ENCODE peak calls at places on chromosome 1, in ten cellular contexts. H is IMR-90, R is body of pancreas, Z is uterus, G is breast epithelium, P is A549, I is esophagus muscularis mucosa, B is HCT116, T is right lobe of liver, S is stomach. J is an unnamed sample.

GRCh38 chr1:37265786-37266667 is 208.4 kb upstream of the ZC3H12A start:
- DNase-seq in P (no peak), H (no peak), Z (no peak), G (no peak), I (no peak), R (no peak), S (no peak), B (no peak), T (no peak), J (no peak)

GRCh38 chr1:10685851-10686403 is 110.5 kb downstream of the CASZ1 start:
- DNase-seq in Z (no peak), I (no peak), G (no peak), H (peak; percentile 16), B (no peak), T (no peak), S (peak; percentile 72), R (peak; percentile 87), P (no peak), J (no peak)

GRCh38 chr1:90434460-90434859 is 282.6 kb downstream of the BARHL2 start:
- DNase-seq in R (no peak), I (no peak), Z (no peak), S (no peak), G (no peak), P (no peak), H (peak; percentile 1), B (peak; percentile 13), T (no peak), J (no peak)

GRCh38 chr1:11566042-11566825 is 87.3 kb downstream of the DISP3 start:
- DNase-seq in P (no peak), B (no peak), R (no peak), T (no peak), S (no peak), I (no peak), G (no peak), H (no peak), Z (no peak), J (no peak)

GRCh38 chr1:151156515-151156819 is at the start of gene TNFAIP8L2:
- DNase-seq in G (no peak), S (peak; percentile 54), T (peak; percentile 75), I (no peak), P (no peak), B (no peak), H (no peak), R (peak; percentile 65), Z (no peak), J (no peak)

GRCh38 chr1:17236779-17237601 is 11.9 kb upstream of the PADI3 start:
- DNase-seq in P (peak; percentile 83), I (peak; percentile 95), R (peak; percentile 88), H (peak; percentile 75), B (peak; percentile 85), Z (peak; percentile 72), S (peak; percentile 91), T (peak; percentile 91), G (peak; percentile 72), J (peak; percentile 86)

GRCh38 chr1:54273092-54273836 is 73.3 kb downstream of the MRPL37 start:
- DNase-seq in T (peak; percentile 96), P (no peak), S (peak; percentile 87), B (no peak), H (peak; percentile 93), R (peak; percentile 76), G (no peak), Z (peak; percentile 93), I (peak; percentile 94), J (peak; percentile 85)

GRCh38 chr1:72280131-72280530 is 2.2 kb downstream of the NEGR1 start:
- DNase-seq in G (no peak), B (no peak), I (no peak), R (no peak), P (no peak), T (no peak), S (no peak), H (no peak), Z (no peak), J (no peak)

GRCh38 chr1:234655328-234656069 is 45.5 kb upstream of the IRF2BP2 start:
- DNase-seq in I (peak; percentile 68), T (no peak), H (no peak), B (no peak), S (no peak), G (no peak), R (no peak), Z (no peak), P (no peak), J (no peak)
- TF ChIP-seq POLR2A in I (no peak), T (no peak), H (no peak), B (no peak), S (no peak), G (no peak), R (no peak), Z (no peak), P (no peak), J (no peak)

DNA sequence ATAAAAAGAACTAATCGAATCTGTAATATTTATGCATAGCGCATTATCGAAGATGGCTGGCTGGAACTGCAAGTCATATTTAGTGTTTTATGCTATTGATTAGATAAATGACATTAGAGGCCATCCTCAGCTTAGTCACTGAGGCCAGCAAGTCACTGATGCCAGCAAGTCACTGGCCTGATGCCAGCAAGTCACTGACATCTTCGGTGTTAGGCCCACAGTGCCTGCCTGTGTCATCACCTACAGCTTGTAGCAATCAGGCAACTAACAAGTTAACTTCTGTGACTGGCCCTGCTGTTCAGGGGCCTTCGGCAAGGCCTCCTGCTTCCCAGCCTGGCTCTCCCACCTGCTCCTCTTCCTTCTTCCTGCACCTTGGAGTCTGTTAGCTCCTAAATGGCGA is 65.6 kb upstream of the SCCPDH start:
- DNase-seq in Z (no peak), I (no peak), P (no peak), S (no peak), T (no peak), G (no peak), R (no peak), B (no peak), H (no peak), J (no peak)
- H3K4me3 ChIP-seq in Z (no peak overlapping the region), I (no peak overlapping the region), P (no peak overlapping the region), S (no peak overlapping the region), T (no peak overlapping the region), G (no peak overlapping the region), R (no peak overlapping the region), B (no peak overlapping the region), H (no peak overlapping the region), J (no peak overlapping the region)

GRCh38 chr1:35320937-35321336 is 52.4 kb downstream of the ZMYM4 start:
- DNase-seq in S (no peak), B (no peak), R (no peak), P (no peak), I (no peak), Z (no peak), H (no peak), G (no peak), T (no peak), J (no peak)
- H3K4me1 ChIP-seq in S (peaks cover 56% of the 10 kb centered on the region), B (no peaks in the 10 kb centered on the region), R (peaks cover 41% of the 10 kb centered on the region), P (peaks cover 9% of the 10 kb centered on the region), I (peaks cover 27% of the 10 kb centered on the region), Z (no peaks in the 10 kb centered on the region), H (no peaks in the 10 kb centered on the region), G (no peaks in the 10 kb centered on the region), T (no peaks in the 10 kb centered on the region), J (no peaks in the 10 kb centered on the region)

DNA sequence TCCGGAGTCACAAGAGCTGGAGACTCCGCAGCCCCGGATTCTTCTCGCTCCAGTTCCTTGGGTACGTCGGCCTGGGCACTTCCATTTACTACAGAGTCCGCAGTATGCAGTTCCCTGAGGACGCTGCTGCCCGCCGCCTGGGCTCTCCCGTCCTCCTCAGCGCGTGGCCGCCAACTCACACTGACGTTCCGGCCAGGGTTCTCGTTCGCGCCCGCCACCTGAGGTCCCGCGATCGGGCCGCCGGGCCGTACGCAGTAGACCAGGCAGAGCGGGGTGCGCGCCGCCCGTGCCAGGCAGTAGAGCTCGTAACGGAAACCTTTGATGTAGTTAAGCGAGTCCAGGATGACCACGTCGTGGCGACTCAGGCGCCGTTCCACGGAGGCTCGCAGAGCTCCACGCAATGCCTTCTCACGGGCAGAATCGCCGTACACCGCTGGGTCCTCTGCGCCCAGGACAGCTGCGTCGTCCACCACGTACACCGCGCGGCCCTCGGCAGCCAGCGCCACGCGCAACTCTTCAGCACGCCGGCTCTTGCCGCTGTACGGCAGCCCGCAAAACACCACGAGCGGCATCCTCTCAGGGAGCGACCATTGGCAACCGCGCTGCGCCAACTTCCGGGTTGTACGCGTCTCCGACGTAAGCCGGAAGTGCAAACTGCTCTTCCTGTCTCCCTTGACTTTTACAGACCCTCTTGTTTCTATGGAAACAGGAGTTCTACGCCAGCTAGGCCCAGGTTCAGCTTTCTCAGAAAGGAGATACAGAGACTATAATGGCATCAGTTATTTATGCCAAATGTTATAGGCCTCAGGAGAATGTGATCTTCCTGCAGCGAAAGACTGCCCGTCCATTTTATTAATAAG is at the start of gene KTI12:
- DNase-seq in T (peak; percentile 88), G (peak; percentile 68), S (peak; percentile 87), Z (peak; percentile 84), B (peak; percentile 73), H (peak; percentile 92), P (peak; percentile 78), R (peak; percentile 87), I (peak; percentile 95), J (peak; percentile 87)
- TF ChIP-seq POLR2A in T (peak; percentile 51), G (peak; percentile 38), S (no peak), Z (peak; percentile 54), B (peak; percentile 64), H (peak; percentile 74), P (peak; percentile 71), R (peak; percentile 39), I (no peak), J (peak; percentile 65)